ENCODE peak calls at places on chromosomes 1 and 21, in nine cellular contexts. One of them, this sample, is unnamed.

GRCh38 chr1:19010503-19010902 is 54.0 kb upstream of the IFFO2 start:
- DNase-seq in CD8-positive, alpha-beta T cell: no peak
- DNase-seq in tibial artery: no peak
- DNase-seq in transverse colon: no peak
- DNase-seq in neuronal stem cell: no peak
- DNase-seq in Peyer's patch: no peak
- DNase-seq in AG04450: no peak
- DNase-seq in PC-3: peak
- DNase-seq in HL-60: no peak
- DNase-seq in this sample: no peak

GRCh38 chr1:91553196-91553595 is 52.5 kb downstream of the CDC7 start:
- DNase-seq in CD8-positive, alpha-beta T cell: no peak
- DNase-seq in tibial artery: peak
- DNase-seq in transverse colon: no peak
- DNase-seq in neuronal stem cell: no peak
- DNase-seq in Peyer's patch: no peak
- DNase-seq in AG04450: no peak
- DNase-seq in PC-3: peak
- DNase-seq in HL-60: no peak
- DNase-seq in this sample: no peak

GRCh38 chr1:157652859-157653493 is 47.6 kb downstream of the FCRL3 start:
- DNase-seq in CD8-positive, alpha-beta T cell: no peak
- DNase-seq in tibial artery: no peak
- DNase-seq in transverse colon: no peak
- DNase-seq in neuronal stem cell: no peak
- DNase-seq in Peyer's patch: peak
- DNase-seq in AG04450: no peak
- DNase-seq in PC-3: no peak
- DNase-seq in HL-60: peak
- DNase-seq in this sample: no peak

GRCh38 chr21:32807717-32808380 is 36.3 kb upstream of the PAXBP1 start:
- DNase-seq in CD8-positive, alpha-beta T cell: no peak
- DNase-seq in tibial artery: no peak
- DNase-seq in transverse colon: peak
- DNase-seq in neuronal stem cell: peak
- DNase-seq in Peyer's patch: no peak
- DNase-seq in AG04450: no peak
- DNase-seq in PC-3: peak
- DNase-seq in HL-60: no peak
- DNase-seq in this sample: no peak

GRCh38 chr1:2547210-2548067 is 8.7 kb upstream of the TNFRSF14 start:
- DNase-seq in CD8-positive, alpha-beta T cell: peak
- DNase-seq in tibial artery: no peak
- DNase-seq in transverse colon: peak
- DNase-seq in neuronal stem cell: no peak
- DNase-seq in Peyer's patch: peak
- DNase-seq in AG04450: no peak
- DNase-seq in PC-3: peak
- DNase-seq in HL-60: peak
- DNase-seq in this sample: peak

GRCh38 chr1:44418022-44418673 is 13.1 kb downstream of the RNF220 start:
- DNase-seq in CD8-positive, alpha-beta T cell: no peak
- DNase-seq in tibial artery: no peak
- DNase-seq in transverse colon: no peak
- DNase-seq in neuronal stem cell: no peak
- DNase-seq in Peyer's patch: no peak
- DNase-seq in AG04450: no peak
- DNase-seq in PC-3: peak
- DNase-seq in HL-60: no peak
- DNase-seq in this sample: no peak

GRCh38 chr1:26171084-26172072 is at the start of gene ZNF593OS:
- DNase-seq in CD8-positive, alpha-beta T cell: no peak
- DNase-seq in tibial artery: no peak
- DNase-seq in transverse colon: no peak
- DNase-seq in neuronal stem cell: no peak
- DNase-seq in Peyer's patch: no peak
- DNase-seq in AG04450: no peak
- DNase-seq in PC-3: no peak
- DNase-seq in HL-60: no peak
- DNase-seq in this sample: no peak

GRCh38 chr1:203046984-203047630 is 20.8 kb downstream of the PPFIA4 start:
- DNase-seq in CD8-positive, alpha-beta T cell: no peak
- DNase-seq in tibial artery: no peak
- DNase-seq in transverse colon: no peak
- DNase-seq in neuronal stem cell: no peak
- DNase-seq in Peyer's patch: no peak
- DNase-seq in AG04450: peak
- DNase-seq in PC-3: peak
- DNase-seq in HL-60: no peak
- DNase-seq in this sample: no peak

GRCh38 chr1:155844860-155845259 is 12.2 kb downstream of the GON4L start:
- DNase-seq in CD8-positive, alpha-beta T cell: no peak
- DNase-seq in tibial artery: no peak
- DNase-seq in transverse colon: no peak
- DNase-seq in neuronal stem cell: no peak
- DNase-seq in Peyer's patch: no peak
- DNase-seq in AG04450: no peak
- DNase-seq in PC-3: no peak
- DNase-seq in HL-60: no peak
- DNase-seq in this sample: no peak

GRCh38 chr1:51898090-51898734 is 19.7 kb upstream of the NRDC start:
- DNase-seq in CD8-positive, alpha-beta T cell: no peak
- DNase-seq in tibial artery: no peak
- DNase-seq in transverse colon: no peak
- DNase-seq in neuronal stem cell: no peak
- DNase-seq in Peyer's patch: no peak
- DNase-seq in AG04450: peak
- DNase-seq in PC-3: peak
- DNase-seq in HL-60: no peak
- DNase-seq in this sample: no peak

GRCh38 chr1:69976896-69977295 is 228.5 kb downstream of the LRRC40 start:
- DNase-seq in CD8-positive, alpha-beta T cell: no peak
- DNase-seq in tibial artery: no peak
- DNase-seq in transverse colon: no peak
- DNase-seq in neuronal stem cell: no peak
- DNase-seq in Peyer's patch: no peak
- DNase-seq in AG04450: no peak
- DNase-seq in PC-3: no peak
- DNase-seq in HL-60: no peak
- DNase-seq in this sample: no peak

GRCh38 chr1:32352831-32353383 is 9.4 kb downstream of the FAM229A start:
- DNase-seq in CD8-positive, alpha-beta T cell: no peak
- DNase-seq in tibial artery: no peak
- DNase-seq in transverse colon: no peak
- DNase-seq in neuronal stem cell: no peak
- DNase-seq in Peyer's patch: no peak
- DNase-seq in AG04450: no peak
- DNase-seq in PC-3: no peak
- DNase-seq in HL-60: no peak
- DNase-seq in this sample: no peak

GRCh38 chr1:204274441-204274840 is 60.7 kb upstream of the GOLT1A start:
- DNase-seq in CD8-positive, alpha-beta T cell: no peak
- DNase-seq in tibial artery: no peak
- DNase-seq in transverse colon: no peak
- DNase-seq in neuronal stem cell: no peak
- DNase-seq in Peyer's patch: no peak
- DNase-seq in AG04450: no peak
- DNase-seq in PC-3: no peak
- DNase-seq in HL-60: peak
- DNase-seq in this sample: no peak

GRCh38 chr1:173202430-173203145 is 4.5 kb downstream of the TNFSF4 start:
- DNase-seq in CD8-positive, alpha-beta T cell: no peak
- DNase-seq in tibial artery: no peak
- DNase-seq in transverse colon: peak
- DNase-seq in neuronal stem cell: peak
- DNase-seq in Peyer's patch: no peak
- DNase-seq in AG04450: peak
- DNase-seq in PC-3: peak
- DNase-seq in HL-60: peak
- DNase-seq in this sample: no peak

GRCh38 chr1:87644500-87645245 is 316.0 kb downstream of the LMO4 start:
- DNase-seq in CD8-positive, alpha-beta T cell: no peak
- DNase-seq in tibial artery: no peak
- DNase-seq in transverse colon: no peak
- DNase-seq in neuronal stem cell: no peak
- DNase-seq in Peyer's patch: no peak
- DNase-seq in AG04450: no peak
- DNase-seq in PC-3: peak
- DNase-seq in HL-60: no peak
- DNase-seq in this sample: no peak

GRCh38 chr21:36854391-36854790 is 112.1 kb downstream of the HLCS start:
- DNase-seq in CD8-positive, alpha-beta T cell: peak
- DNase-seq in tibial artery: no peak
- DNase-seq in transverse colon: peak
- DNase-seq in neuronal stem cell: peak
- DNase-seq in Peyer's patch: no peak
- DNase-seq in AG04450: no peak
- DNase-seq in PC-3: peak
- DNase-seq in HL-60: peak
- DNase-seq in this sample: peak

GRCh38 chr1:233033366-233033765 is 83.0 kb downstream of the NTPCR start:
- DNase-seq in CD8-positive, alpha-beta T cell: no peak
- DNase-seq in tibial artery: no peak
- DNase-seq in transverse colon: no peak
- DNase-seq in neuronal stem cell: no peak
- DNase-seq in Peyer's patch: no peak
- DNase-seq in AG04450: no peak
- DNase-seq in PC-3: no peak
- DNase-seq in HL-60: no peak
- DNase-seq in this sample: no peak

GRCh38 chr1:198655464-198656121 is 16.8 kb downstream of the PTPRC start:
- DNase-seq in CD8-positive, alpha-beta T cell: no peak
- DNase-seq in tibial artery: no peak
- DNase-seq in transverse colon: no peak
- DNase-seq in neuronal stem cell: no peak
- DNase-seq in Peyer's patch: no peak
- DNase-seq in AG04450: no peak
- DNase-seq in PC-3: no peak
- DNase-seq in HL-60: peak
- DNase-seq in this sample: no peak

GRCh38 chr1:110196917-110197782 is 13.0 kb upstream of the KCNC4 start:
- DNase-seq in CD8-positive, alpha-beta T cell: peak
- DNase-seq in tibial artery: no peak
- DNase-seq in transverse colon: no peak
- DNase-seq in neuronal stem cell: no peak
- DNase-seq in Peyer's patch: peak
- DNase-seq in AG04450: no peak
- DNase-seq in PC-3: peak
- DNase-seq in HL-60: peak
- DNase-seq in this sample: peak

GRCh38 chr1:116886532-116886931 is 23.2 kb upstream of the PTGFRN start:
- DNase-seq in CD8-positive, alpha-beta T cell: no peak
- DNase-seq in tibial artery: no peak
- DNase-seq in transverse colon: no peak
- DNase-seq in neuronal stem cell: no peak
- DNase-seq in Peyer's patch: no peak
- DNase-seq in AG04450: no peak
- DNase-seq in PC-3: peak
- DNase-seq in HL-60: no peak
- DNase-seq in this sample: no peak

GRCh38 chr1:145985502-145986439 is 10.6 kb downstream of the TXNIP start:
- DNase-seq in CD8-positive, alpha-beta T cell: no peak
- DNase-seq in tibial artery: peak
- DNase-seq in transverse colon: no peak
- DNase-seq in neuronal stem cell: no peak
- DNase-seq in Peyer's patch: peak
- DNase-seq in AG04450: no peak
- DNase-seq in PC-3: peak
- DNase-seq in HL-60: peak
- DNase-seq in this sample: no peak
- H3K4me3 ChIP-seq in CD8-positive, alpha-beta T cell: peak
- H3K4me3 ChIP-seq in tibial artery: no peak
- H3K4me3 ChIP-seq in transverse colon: no peak
- H3K4me3 ChIP-seq in neuronal stem cell: no peak
- H3K4me3 ChIP-seq in Peyer's patch: peak
- H3K4me3 ChIP-seq in AG04450: no peak
- H3K4me3 ChIP-seq in PC-3: no peak
- H3K4me3 ChIP-seq in HL-60: peak
- H3K4me3 ChIP-seq in this sample: no peak

GRCh38 chr1:158951956-158952355 is 20.6 kb downstream of the PYHIN1 start:
- DNase-seq in CD8-positive, alpha-beta T cell: no peak
- DNase-seq in tibial artery: no peak
- DNase-seq in transverse colon: peak
- DNase-seq in neuronal stem cell: no peak
- DNase-seq in Peyer's patch: peak
- DNase-seq in AG04450: no peak
- DNase-seq in PC-3: no peak
- DNase-seq in HL-60: peak
- DNase-seq in this sample: no peak
- H3K4me3 ChIP-seq in CD8-positive, alpha-beta T cell: no peak
- H3K4me3 ChIP-seq in tibial artery: no peak
- H3K4me3 ChIP-seq in transverse colon: no peak
- H3K4me3 ChIP-seq in neuronal stem cell: no peak
- H3K4me3 ChIP-seq in Peyer's patch: no peak
- H3K4me3 ChIP-seq in AG04450: no peak
- H3K4me3 ChIP-seq in PC-3: no peak
- H3K4me3 ChIP-seq in HL-60: peak
- H3K4me3 ChIP-seq in this sample: no peak

GRCh38 chr1:181087400-181087901 is 1.0 kb upstream of the IER5 start:
- DNase-seq in CD8-positive, alpha-beta T cell: no peak
- DNase-seq in tibial artery: no peak
- DNase-seq in transverse colon: no peak
- DNase-seq in neuronal stem cell: no peak
- DNase-seq in Peyer's patch: peak
- DNase-seq in AG04450: no peak
- DNase-seq in PC-3: no peak
- DNase-seq in HL-60: peak
- DNase-seq in this sample: no peak
- H3K4me3 ChIP-seq in CD8-positive, alpha-beta T cell: no peak
- H3K4me3 ChIP-seq in tibial artery: peak
- H3K4me3 ChIP-seq in transverse colon: no peak
- H3K4me3 ChIP-seq in neuronal stem cell: no peak
- H3K4me3 ChIP-seq in Peyer's patch: peak
- H3K4me3 ChIP-seq in AG04450: no peak
- H3K4me3 ChIP-seq in PC-3: peak
- H3K4me3 ChIP-seq in HL-60: peak
- H3K4me3 ChIP-seq in this sample: no peak

DNA sequence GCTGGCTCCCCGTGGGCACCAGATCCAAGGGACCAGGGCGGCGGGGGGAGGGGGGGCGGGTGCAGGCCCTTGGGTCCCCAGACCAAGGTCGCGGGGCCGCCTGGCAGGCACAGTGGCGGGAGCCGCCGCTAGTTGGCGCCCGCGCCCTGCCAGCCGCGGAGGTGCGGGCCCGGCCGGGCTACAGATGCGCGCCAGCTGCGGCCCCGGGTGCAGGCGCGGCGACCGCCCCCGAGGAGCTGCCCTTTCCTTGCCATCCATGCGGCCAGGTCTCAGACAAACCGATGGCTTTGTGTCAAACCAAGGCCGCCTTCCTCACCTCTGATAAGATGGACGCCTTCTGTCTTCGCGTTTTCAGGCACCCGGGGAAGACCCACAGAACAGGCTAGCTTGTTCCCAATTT is 2.2 kb upstream of the RUNX3 start:
- DNase-seq in CD8-positive, alpha-beta T cell: peak
- DNase-seq in tibial artery: no peak
- DNase-seq in transverse colon: peak
- DNase-seq in neuronal stem cell: peak
- DNase-seq in Peyer's patch: peak
- DNase-seq in AG04450: no peak
- DNase-seq in PC-3: peak
- DNase-seq in HL-60: peak
- DNase-seq in this sample: peak
- H3K4me3 ChIP-seq in CD8-positive, alpha-beta T cell: no peak
- H3K4me3 ChIP-seq in tibial artery: peak
- H3K4me3 ChIP-seq in transverse colon: no peak
- H3K4me3 ChIP-seq in neuronal stem cell: no peak
- H3K4me3 ChIP-seq in Peyer's patch: peak
- H3K4me3 ChIP-seq in AG04450: no peak
- H3K4me3 ChIP-seq in PC-3: peak
- H3K4me3 ChIP-seq in HL-60: no peak
- H3K4me3 ChIP-seq in this sample: no peak

This sample was measured in CD8-positive, alpha-beta memory T cell.